ENCODE peak calls at places on chromosome X, in four cellular contexts. One of them, this sample, is unnamed.
A peak's percentile ranks its signal among the peaks of the same experiment; 100 is the strongest.

GRCh38 chrX:136055651-136056221 is 70.5 kb downstream of the SLC9A6 start:
- DNase-seq in endothelial cell of umbilical vein: peak; percentile 86
- DNase-seq in K562: no peak
- DNase-seq in IMR-90: peak; percentile 82
- DNase-seq in this sample: no peak

GRCh38 chrX:151929131-151929530 is 16.4 kb downstream of the MAGEA4 start:
- DNase-seq in IMR-90: no peak
- DNase-seq in endothelial cell of umbilical vein: peak; percentile 1
- DNase-seq in K562: no peak
- DNase-seq in this sample: no peak

GRCh38 chrX:52082578-52082977 is 13.6 kb upstream of the MAGED4B start:
- DNase-seq in IMR-90: no peak
- DNase-seq in K562: no peak
- DNase-seq in endothelial cell of umbilical vein: no peak
- DNase-seq in this sample: no peak

GRCh38 chrX:69424910-69425309 is 79.2 kb upstream of the NALF2 start:
- DNase-seq in endothelial cell of umbilical vein: no peak
- DNase-seq in K562: no peak
- DNase-seq in IMR-90: no peak
- DNase-seq in this sample: no peak

GRCh38 chrX:9091253-9091652 is 57.3 kb upstream of the FAM9B start:
- DNase-seq in IMR-90: no peak
- DNase-seq in K562: no peak
- DNase-seq in endothelial cell of umbilical vein: no peak
- DNase-seq in this sample: no peak

GRCh38 chrX:56113785-56114436 is 118.2 kb upstream of the KLF8 start:
- DNase-seq in K562: no peak
- DNase-seq in IMR-90: no peak
- DNase-seq in endothelial cell of umbilical vein: no peak
- DNase-seq in this sample: no peak

GRCh38 chrX:40637687-40638086 is 9.7 kb downstream of the CXorf38 start:
- DNase-seq in K562: no peak
- DNase-seq in IMR-90: peak; percentile 44
- DNase-seq in endothelial cell of umbilical vein: no peak
- DNase-seq in this sample: no peak

GRCh38 chrX:11089802-11090201 is 21.3 kb upstream of the HCCS start:
- DNase-seq in endothelial cell of umbilical vein: no peak
- DNase-seq in K562: no peak
- DNase-seq in IMR-90: no peak
- DNase-seq in this sample: no peak

GRCh38 chrX:71302461-71303213 is 1.1 kb downstream of the ITGB1BP2 start:
- DNase-seq in endothelial cell of umbilical vein: peak; percentile 37
- DNase-seq in IMR-90: peak; percentile 24
- DNase-seq in K562: no peak
- DNase-seq in this sample: no peak

GRCh38 chrX:285076-285677 is 4.0 kb downstream of the PLCXD1 start:
- DNase-seq in IMR-90: no peak
- DNase-seq in endothelial cell of umbilical vein: no peak
- DNase-seq in K562: no peak
- DNase-seq in this sample: no peak

GRCh38 chrX:71210829-71211228 is 12.2 kb upstream of the GJB1 start:
- DNase-seq in endothelial cell of umbilical vein: no peak
- DNase-seq in IMR-90: peak; percentile 31
- DNase-seq in K562: no peak
- DNase-seq in this sample: no peak

GRCh38 chrX:7828594-7828993 is 14.4 kb upstream of the VCX start:
- DNase-seq in IMR-90: no peak
- DNase-seq in K562: no peak
- DNase-seq in endothelial cell of umbilical vein: no peak
- DNase-seq in this sample: no peak

GRCh38 chrX:107542500-107542899 is 85.8 kb upstream of the PRPS1 start:
- DNase-seq in K562: no peak
- DNase-seq in endothelial cell of umbilical vein: peak; percentile 4
- DNase-seq in IMR-90: peak; percentile 34
- DNase-seq in this sample: no peak

GRCh38 chrX:37714479-37714878 is 28.9 kb downstream of the XK start:
- DNase-seq in IMR-90: no peak
- DNase-seq in K562: no peak
- DNase-seq in endothelial cell of umbilical vein: no peak
- DNase-seq in this sample: no peak

GRCh38 chrX:52574416-52575275 is 57.8 kb upstream of the XAGE1B start:
- DNase-seq in endothelial cell of umbilical vein: peak; percentile 41
- DNase-seq in IMR-90: peak; percentile 61
- DNase-seq in K562: peak; percentile 38
- DNase-seq in this sample: peak; percentile 2

GRCh38 chrX:2351999-2352995 is 148.5 kb downstream of the DHRSX start:
- DNase-seq in endothelial cell of umbilical vein: peak; percentile 23
- DNase-seq in IMR-90: peak; percentile 99
- DNase-seq in K562: peak; percentile 40
- DNase-seq in this sample: no peak

GRCh38 chrX:107716816-107717700 is 58.5 kb downstream of the TSC22D3 start:
- DNase-seq in IMR-90: peak; percentile 63
- DNase-seq in endothelial cell of umbilical vein: peak; percentile 84
- DNase-seq in K562: no peak
- DNase-seq in this sample: peak; percentile 64

GRCh38 chrX:54540289-54540688 is 10.3 kb downstream of the GNL3L start:
- DNase-seq in endothelial cell of umbilical vein: peak; percentile 10
- DNase-seq in IMR-90: peak; percentile 72
- DNase-seq in K562: no peak
- DNase-seq in this sample: no peak

GRCh38 chrX:23634181-23634580 is 33.1 kb upstream of the PRDX4 start:
- DNase-seq in IMR-90: no peak
- DNase-seq in K562: no peak
- DNase-seq in endothelial cell of umbilical vein: peak; percentile 2
- DNase-seq in this sample: no peak

GRCh38 chrX:15781964-15782711 is 8.1 kb upstream of the ZRSR2 start:
- DNase-seq in endothelial cell of umbilical vein: no peak
- DNase-seq in K562: no peak
- DNase-seq in IMR-90: no peak
- DNase-seq in this sample: peak; percentile 57
- TF ChIP-seq FOS in endothelial cell of umbilical vein: no peak
- TF ChIP-seq FOS in K562: no peak
- TF ChIP-seq FOS in IMR-90: no peak
- TF ChIP-seq FOS in this sample: no peak

GRCh38 chrX:80846247-80846646 is 36.6 kb upstream of the BRWD3 start:
- DNase-seq in IMR-90: no peak
- DNase-seq in K562: no peak
- DNase-seq in endothelial cell of umbilical vein: no peak
- DNase-seq in this sample: no peak

GRCh38 chrX:80841259-80841658 is 31.6 kb upstream of the BRWD3 start:
- DNase-seq in endothelial cell of umbilical vein: no peak
- DNase-seq in IMR-90: no peak
- DNase-seq in K562: no peak
- DNase-seq in this sample: no peak
- TF ChIP-seq FOS in endothelial cell of umbilical vein: no peak
- TF ChIP-seq FOS in IMR-90: no peak
- TF ChIP-seq FOS in K562: no peak
- TF ChIP-seq FOS in this sample: no peak

DNA sequence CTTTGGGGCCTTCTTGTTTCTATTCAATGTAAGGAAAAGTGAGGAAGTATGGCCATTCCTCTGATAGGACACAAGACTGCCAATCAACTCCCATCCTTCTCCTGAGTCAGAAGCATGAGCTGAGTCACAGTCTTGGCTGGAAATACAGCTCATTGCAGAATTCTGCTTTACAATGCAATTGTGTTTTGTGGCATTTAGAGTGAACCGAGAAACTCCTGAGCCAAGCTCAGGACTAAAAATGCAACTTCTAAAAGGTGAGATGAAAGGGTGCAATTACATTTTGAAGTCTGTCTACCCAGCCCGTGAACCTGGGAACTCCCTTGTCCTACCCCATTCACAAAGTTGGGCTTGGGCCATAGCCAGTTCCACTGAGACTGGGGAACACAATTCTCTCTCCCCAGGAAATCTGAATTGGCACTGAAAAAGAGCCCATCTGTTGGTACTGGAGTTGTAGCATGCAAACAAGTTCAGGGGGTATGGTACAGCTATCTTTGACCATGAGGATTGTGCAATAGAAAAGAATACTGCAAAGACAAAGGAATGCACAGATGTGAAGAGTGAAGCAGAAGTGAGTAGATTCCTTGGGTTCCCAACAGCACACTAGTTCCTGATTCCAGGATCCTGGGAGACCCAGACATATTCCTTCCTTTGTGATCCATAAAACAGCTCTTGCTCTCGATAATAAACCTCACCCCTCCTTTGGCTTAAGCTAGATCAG is 43.1 kb upstream of the CTAG2 start:
- DNase-seq in endothelial cell of umbilical vein: peak; percentile 3
- DNase-seq in IMR-90: peak; percentile 84
- DNase-seq in K562: no peak
- DNase-seq in this sample: no peak
- TF ChIP-seq FOS in endothelial cell of umbilical vein: peak; percentile 63
- TF ChIP-seq FOS in IMR-90: no peak
- TF ChIP-seq FOS in K562: no peak
- TF ChIP-seq FOS in this sample: no peak

DNA sequence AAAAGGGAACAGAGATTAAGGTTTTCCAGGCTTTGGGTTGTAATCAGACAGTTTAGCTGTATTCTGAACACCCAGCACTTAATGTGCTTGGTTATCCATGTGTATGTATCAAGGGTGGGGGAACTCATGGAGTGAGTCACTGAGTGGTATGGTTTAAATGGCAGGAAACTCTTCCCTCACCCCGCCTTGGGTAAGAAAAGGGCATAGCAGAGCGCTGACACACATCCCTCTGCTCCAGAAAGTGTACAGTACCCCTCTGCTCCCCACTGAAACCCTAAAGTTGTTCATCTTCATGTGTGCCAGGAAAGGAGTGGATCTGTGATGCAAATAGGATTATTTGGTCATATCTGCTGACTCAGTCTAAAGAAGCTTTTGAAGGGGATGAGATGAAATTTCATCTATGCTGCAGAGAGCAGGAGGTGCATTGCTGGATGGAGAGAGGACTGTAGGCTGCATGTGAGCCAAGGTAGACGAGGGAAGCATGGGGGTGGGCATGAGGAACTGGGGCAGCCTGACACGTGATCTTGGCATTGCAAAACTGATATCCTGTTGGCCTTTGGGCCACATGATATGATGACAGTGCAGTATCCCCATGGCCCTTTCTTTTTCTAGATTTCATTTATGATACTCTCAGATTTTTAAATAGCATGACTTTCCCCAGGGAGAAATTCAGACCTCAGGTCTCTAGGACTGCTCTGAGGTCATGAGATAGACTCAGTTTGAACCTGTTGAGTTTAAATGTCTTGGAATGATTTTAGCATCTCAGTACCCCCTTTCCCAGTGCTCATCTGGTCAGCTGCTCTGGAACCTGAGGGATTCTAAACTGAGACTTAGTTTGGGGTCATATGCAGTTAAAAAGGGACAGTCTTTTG is 84.8 kb downstream of the TMEM164 start:
- DNase-seq in IMR-90: peak; percentile 94
- DNase-seq in K562: no peak
- DNase-seq in endothelial cell of umbilical vein: peak; percentile 74
- DNase-seq in this sample: no peak
- TF ChIP-seq FOS in IMR-90: peak; percentile 73
- TF ChIP-seq FOS in K562: no peak
- TF ChIP-seq FOS in endothelial cell of umbilical vein: peak; percentile 59
- TF ChIP-seq FOS in this sample: no peak

GRCh38 chrX:31832263-31832662 is 760.4 kb upstream of the FTHL17 start:
- DNase-seq in K562: no peak
- DNase-seq in IMR-90: no peak
- DNase-seq in endothelial cell of umbilical vein: peak; percentile 43
- DNase-seq in this sample: no peak
- TF ChIP-seq FOS in K562: no peak
- TF ChIP-seq FOS in IMR-90: no peak
- TF ChIP-seq FOS in endothelial cell of umbilical vein: peak; percentile 87
- TF ChIP-seq FOS in this sample: no peak

GRCh38 chrX:12814434-12814833 is 23.2 kb downstream of the PRPS2 start:
- DNase-seq in endothelial cell of umbilical vein: peak; percentile 65
- DNase-seq in K562: peak; percentile 32
- DNase-seq in IMR-90: peak; percentile 62
- DNase-seq in this sample: peak; percentile 59
- TF ChIP-seq FOS in endothelial cell of umbilical vein: no peak
- TF ChIP-seq FOS in K562: no peak
- TF ChIP-seq FOS in IMR-90: no peak
- TF ChIP-seq FOS in this sample: no peak